ENCODE peak calls at places on chromosomes 16 and 17, in eight cellular contexts. One of them, this sample, is unnamed.

GRCh38 chr16:89373355-89374110 is 116.8 kb downstream of the ANKRD11 start:
- DNase-seq in HCT116: no peak
- DNase-seq in lower leg skin: no peak
- DNase-seq in thoracic aorta: no peak
- DNase-seq in aorta: peak
- DNase-seq in skeletal muscle cell: peak
- DNase-seq in heart left ventricle: peak
- DNase-seq in CD4-positive, alpha-beta memory T cell: no peak
- DNase-seq in this sample: peak

GRCh38 chr17:19448341-19449268 is 37.6 kb downstream of the RNF112 start:
- DNase-seq in HCT116: no peak
- DNase-seq in lower leg skin: no peak
- DNase-seq in thoracic aorta: peak
- DNase-seq in aorta: no peak
- DNase-seq in skeletal muscle cell: peak
- DNase-seq in heart left ventricle: no peak
- DNase-seq in CD4-positive, alpha-beta memory T cell: no peak
- DNase-seq in this sample: peak

GRCh38 chr17:4576729-4577322 is 7.5 kb upstream of the SMTNL2 start:
- DNase-seq in HCT116: no peak
- DNase-seq in lower leg skin: no peak
- DNase-seq in thoracic aorta: no peak
- DNase-seq in aorta: peak
- DNase-seq in skeletal muscle cell: no peak
- DNase-seq in heart left ventricle: no peak
- DNase-seq in CD4-positive, alpha-beta memory T cell: no peak
- DNase-seq in this sample: no peak

GRCh38 chr16:1538804-1539520 is 5.5 kb downstream of the TMEM204 start:
- DNase-seq in HCT116: no peak
- DNase-seq in lower leg skin: no peak
- DNase-seq in thoracic aorta: no peak
- DNase-seq in aorta: peak
- DNase-seq in skeletal muscle cell: no peak
- DNase-seq in heart left ventricle: no peak
- DNase-seq in CD4-positive, alpha-beta memory T cell: no peak
- DNase-seq in this sample: no peak

GRCh38 chr16:12231666-12232065 is 255.1 kb downstream of the SNX29 start:
- DNase-seq in HCT116: no peak
- DNase-seq in lower leg skin: no peak
- DNase-seq in thoracic aorta: no peak
- DNase-seq in aorta: no peak
- DNase-seq in skeletal muscle cell: no peak
- DNase-seq in heart left ventricle: no peak
- DNase-seq in CD4-positive, alpha-beta memory T cell: no peak
- DNase-seq in this sample: peak

GRCh38 chr16:52251495-52251894 is 295.4 kb downstream of the TOX3 start:
- DNase-seq in HCT116: no peak
- DNase-seq in lower leg skin: no peak
- DNase-seq in thoracic aorta: no peak
- DNase-seq in aorta: no peak
- DNase-seq in skeletal muscle cell: no peak
- DNase-seq in heart left ventricle: no peak
- DNase-seq in CD4-positive, alpha-beta memory T cell: no peak
- DNase-seq in this sample: no peak

GRCh38 chr16:66286527-66286926 is 80.0 kb upstream of the CDH5 start:
- DNase-seq in HCT116: no peak
- DNase-seq in lower leg skin: peak
- DNase-seq in thoracic aorta: no peak
- DNase-seq in aorta: no peak
- DNase-seq in skeletal muscle cell: no peak
- DNase-seq in heart left ventricle: no peak
- DNase-seq in CD4-positive, alpha-beta memory T cell: no peak
- DNase-seq in this sample: no peak

GRCh38 chr17:4549781-4550533 is 5.2 kb downstream of the MYBBP1A start:
- DNase-seq in HCT116: no peak
- DNase-seq in lower leg skin: peak
- DNase-seq in thoracic aorta: no peak
- DNase-seq in aorta: no peak
- DNase-seq in skeletal muscle cell: no peak
- DNase-seq in heart left ventricle: no peak
- DNase-seq in CD4-positive, alpha-beta memory T cell: no peak
- DNase-seq in this sample: no peak

GRCh38 chr17:81869221-81870154 is 1.6 kb downstream of the ARHGDIA start:
- DNase-seq in HCT116: no peak
- DNase-seq in lower leg skin: no peak
- DNase-seq in thoracic aorta: no peak
- DNase-seq in aorta: peak
- DNase-seq in skeletal muscle cell: no peak
- DNase-seq in heart left ventricle: no peak
- DNase-seq in CD4-positive, alpha-beta memory T cell: no peak
- DNase-seq in this sample: no peak

GRCh38 chr16:70157477-70158260 is 15.9 kb upstream of the CLEC18C start:
- DNase-seq in HCT116: no peak
- DNase-seq in lower leg skin: no peak
- DNase-seq in thoracic aorta: no peak
- DNase-seq in aorta: peak
- DNase-seq in skeletal muscle cell: no peak
- DNase-seq in heart left ventricle: no peak
- DNase-seq in CD4-positive, alpha-beta memory T cell: no peak
- DNase-seq in this sample: no peak

GRCh38 chr16:69307091-69307490 is 4.1 kb upstream of the VPS4A start:
- DNase-seq in HCT116: no peak
- DNase-seq in lower leg skin: no peak
- DNase-seq in thoracic aorta: no peak
- DNase-seq in aorta: no peak
- DNase-seq in skeletal muscle cell: no peak
- DNase-seq in heart left ventricle: no peak
- DNase-seq in CD4-positive, alpha-beta memory T cell: no peak
- DNase-seq in this sample: no peak

GRCh38 chr16:503150-504071 is 24.1 kb upstream of the CAPN15 start:
- DNase-seq in HCT116: no peak
- DNase-seq in lower leg skin: no peak
- DNase-seq in thoracic aorta: no peak
- DNase-seq in aorta: no peak
- DNase-seq in skeletal muscle cell: no peak
- DNase-seq in heart left ventricle: no peak
- DNase-seq in CD4-positive, alpha-beta memory T cell: no peak
- DNase-seq in this sample: no peak

GRCh38 chr17:75601057-75601987 is 13.7 kb downstream of the MYO15B start:
- DNase-seq in HCT116: peak
- DNase-seq in lower leg skin: no peak
- DNase-seq in thoracic aorta: no peak
- DNase-seq in aorta: no peak
- DNase-seq in skeletal muscle cell: no peak
- DNase-seq in heart left ventricle: peak
- DNase-seq in CD4-positive, alpha-beta memory T cell: peak
- DNase-seq in this sample: no peak

GRCh38 chr17:41308251-41308917 is 725 bp downstream of the KRTAP16-1 start:
- DNase-seq in HCT116: no peak
- DNase-seq in lower leg skin: no peak
- DNase-seq in thoracic aorta: no peak
- DNase-seq in aorta: peak
- DNase-seq in skeletal muscle cell: no peak
- DNase-seq in heart left ventricle: peak
- DNase-seq in CD4-positive, alpha-beta memory T cell: peak
- DNase-seq in this sample: no peak

GRCh38 chr17:41304091-41304490 is 1.4 kb upstream of the KRTAP29-1 start:
- DNase-seq in HCT116: no peak
- DNase-seq in lower leg skin: no peak
- DNase-seq in thoracic aorta: no peak
- DNase-seq in aorta: no peak
- DNase-seq in skeletal muscle cell: no peak
- DNase-seq in heart left ventricle: no peak
- DNase-seq in CD4-positive, alpha-beta memory T cell: no peak
- DNase-seq in this sample: no peak

GRCh38 chr17:41311111-41311510 is 2.0 kb upstream of the KRTAP16-1 start:
- DNase-seq in HCT116: no peak
- DNase-seq in lower leg skin: peak
- DNase-seq in thoracic aorta: no peak
- DNase-seq in aorta: no peak
- DNase-seq in skeletal muscle cell: no peak
- DNase-seq in heart left ventricle: no peak
- DNase-seq in CD4-positive, alpha-beta memory T cell: no peak
- DNase-seq in this sample: no peak

GRCh38 chr17:41308918-41309359 is at the start of gene KRTAP16-1:
- DNase-seq in HCT116: no peak
- DNase-seq in lower leg skin: peak
- DNase-seq in thoracic aorta: no peak
- DNase-seq in aorta: peak
- DNase-seq in skeletal muscle cell: no peak
- DNase-seq in heart left ventricle: no peak
- DNase-seq in CD4-positive, alpha-beta memory T cell: no peak
- DNase-seq in this sample: no peak

DNA sequence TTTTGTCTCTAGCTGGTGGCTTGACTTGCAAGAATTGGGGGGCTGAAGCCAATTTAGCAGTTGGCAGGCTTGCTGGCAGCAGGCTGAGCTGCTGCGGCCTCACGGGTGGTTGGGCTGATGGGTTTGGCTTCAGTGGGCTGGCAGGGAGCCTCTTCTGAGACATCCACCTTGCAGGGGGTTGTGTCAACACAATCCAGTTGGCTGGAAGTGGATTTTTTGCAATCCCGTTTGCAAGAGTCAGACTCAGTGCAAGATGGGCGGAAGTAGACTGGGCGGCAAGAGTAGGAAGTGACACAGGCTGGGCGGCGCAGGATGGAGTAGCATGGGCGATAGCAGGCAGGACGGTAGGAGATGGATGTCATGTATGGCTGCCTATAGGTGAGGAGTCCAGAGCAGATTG is 1.5 kb downstream of the KRTAP16-1 start:
- DNase-seq in HCT116: no peak
- DNase-seq in lower leg skin: no peak
- DNase-seq in thoracic aorta: no peak
- DNase-seq in aorta: peak
- DNase-seq in skeletal muscle cell: no peak
- DNase-seq in heart left ventricle: no peak
- DNase-seq in CD4-positive, alpha-beta memory T cell: no peak
- DNase-seq in this sample: peak
- H3K4me3 ChIP-seq in HCT116: no peak
- H3K4me3 ChIP-seq in lower leg skin: no peak
- H3K4me3 ChIP-seq in thoracic aorta: no peak
- H3K4me3 ChIP-seq in aorta: no peak
- H3K4me3 ChIP-seq in skeletal muscle cell: no peak
- H3K4me3 ChIP-seq in heart left ventricle: no peak
- H3K4me3 ChIP-seq in CD4-positive, alpha-beta memory T cell: no peak
- H3K4me3 ChIP-seq in this sample: no peak

GRCh38 chr16:30785126-30786106 is 1.6 kb downstream of the ZNF629 start:
- DNase-seq in HCT116: no peak
- DNase-seq in lower leg skin: no peak
- DNase-seq in thoracic aorta: no peak
- DNase-seq in aorta: no peak
- DNase-seq in skeletal muscle cell: no peak
- DNase-seq in heart left ventricle: no peak
- DNase-seq in CD4-positive, alpha-beta memory T cell: no peak
- DNase-seq in this sample: no peak
- H3K4me3 ChIP-seq in HCT116: peak
- H3K4me3 ChIP-seq in lower leg skin: no peak
- H3K4me3 ChIP-seq in thoracic aorta: peak
- H3K4me3 ChIP-seq in aorta: no peak
- H3K4me3 ChIP-seq in skeletal muscle cell: peak
- H3K4me3 ChIP-seq in heart left ventricle: peak
- H3K4me3 ChIP-seq in CD4-positive, alpha-beta memory T cell: no peak
- H3K4me3 ChIP-seq in this sample: peak

GRCh38 chr17:47693667-47694017 is 319 bp upstream of the TBKBP1 start:
- DNase-seq in HCT116: no peak
- DNase-seq in lower leg skin: peak
- DNase-seq in thoracic aorta: no peak
- DNase-seq in aorta: no peak
- DNase-seq in skeletal muscle cell: no peak
- DNase-seq in heart left ventricle: no peak
- DNase-seq in CD4-positive, alpha-beta memory T cell: no peak
- DNase-seq in this sample: no peak

GRCh38 chr17:47695664-47696376 is 1.9 kb downstream of the TBKBP1 start:
- DNase-seq in HCT116: no peak
- DNase-seq in lower leg skin: peak
- DNase-seq in thoracic aorta: no peak
- DNase-seq in aorta: peak
- DNase-seq in skeletal muscle cell: no peak
- DNase-seq in heart left ventricle: no peak
- DNase-seq in CD4-positive, alpha-beta memory T cell: no peak
- DNase-seq in this sample: no peak

GRCh38 chr17:47696717-47697642 is 3.0 kb downstream of the TBKBP1 start:
- DNase-seq in HCT116: no peak
- DNase-seq in lower leg skin: peak
- DNase-seq in thoracic aorta: no peak
- DNase-seq in aorta: peak
- DNase-seq in skeletal muscle cell: no peak
- DNase-seq in heart left ventricle: no peak
- DNase-seq in CD4-positive, alpha-beta memory T cell: no peak
- DNase-seq in this sample: no peak

GRCh38 chr17:47694018-47694817 is at the start of gene TBKBP1:
- DNase-seq in HCT116: no peak
- DNase-seq in lower leg skin: no peak
- DNase-seq in thoracic aorta: no peak
- DNase-seq in aorta: peak
- DNase-seq in skeletal muscle cell: peak
- DNase-seq in heart left ventricle: peak
- DNase-seq in CD4-positive, alpha-beta memory T cell: peak
- DNase-seq in this sample: no peak

DNA sequence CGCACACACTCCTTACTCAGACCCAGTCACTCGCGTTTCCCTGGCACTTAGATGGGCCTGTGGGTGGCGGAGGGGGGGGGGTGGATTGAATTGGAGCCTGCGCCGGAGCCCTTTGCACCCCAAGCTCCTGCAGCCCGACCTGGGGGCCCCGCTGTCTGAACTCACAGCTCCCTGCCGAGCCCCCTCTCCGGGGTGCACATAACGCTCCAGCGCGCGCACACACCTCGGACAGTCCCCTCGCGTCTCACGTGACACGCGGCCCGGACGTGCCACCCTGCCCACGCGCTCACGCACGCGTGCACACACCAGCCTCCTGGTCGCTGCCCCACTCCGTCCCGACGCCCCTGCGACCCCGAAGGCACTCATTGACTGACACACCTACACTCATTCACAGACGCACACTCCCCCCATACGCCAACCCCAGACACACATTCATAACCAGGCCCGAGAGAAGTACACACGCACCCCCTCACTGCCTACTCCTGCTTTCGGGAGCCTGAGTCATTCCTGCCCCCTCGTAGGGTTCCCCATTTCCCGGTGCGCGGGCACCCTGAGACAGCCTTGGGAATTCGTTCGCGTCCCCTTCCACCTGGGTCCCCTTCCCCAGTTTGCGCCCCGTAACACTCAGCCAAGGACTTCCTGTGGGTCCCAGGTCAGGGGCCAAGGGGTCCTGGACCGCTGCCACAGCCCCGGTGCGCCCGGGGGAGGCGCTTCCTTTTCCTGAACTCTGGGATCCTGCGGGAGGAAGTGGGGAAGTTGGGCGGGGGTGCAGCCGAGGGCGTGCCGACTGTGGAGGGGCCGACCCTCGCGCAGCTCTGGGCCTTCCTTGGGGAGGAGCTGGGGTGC is 1.1 kb downstream of the TBKBP1 start:
- DNase-seq in HCT116: no peak
- DNase-seq in lower leg skin: peak
- DNase-seq in thoracic aorta: peak
- DNase-seq in aorta: no peak
- DNase-seq in skeletal muscle cell: no peak
- DNase-seq in heart left ventricle: peak
- DNase-seq in CD4-positive, alpha-beta memory T cell: no peak
- DNase-seq in this sample: no peak
- H3K4me3 ChIP-seq in HCT116: peak
- H3K4me3 ChIP-seq in lower leg skin: peak
- H3K4me3 ChIP-seq in thoracic aorta: peak
- H3K4me3 ChIP-seq in aorta: peak
- H3K4me3 ChIP-seq in skeletal muscle cell: peak
- H3K4me3 ChIP-seq in heart left ventricle: peak
- H3K4me3 ChIP-seq in CD4-positive, alpha-beta memory T cell: peak
- H3K4me3 ChIP-seq in this sample: peak

GRCh38 chr17:27207073-27207511 is 86.8 kb upstream of the WSB1 start:
- DNase-seq in HCT116: peak
- DNase-seq in lower leg skin: no peak
- DNase-seq in thoracic aorta: no peak
- DNase-seq in aorta: no peak
- DNase-seq in skeletal muscle cell: peak
- DNase-seq in heart left ventricle: no peak
- DNase-seq in CD4-positive, alpha-beta memory T cell: no peak
- DNase-seq in this sample: peak
- H3K4me3 ChIP-seq in HCT116: no peak
- H3K4me3 ChIP-seq in lower leg skin: no peak
- H3K4me3 ChIP-seq in thoracic aorta: no peak
- H3K4me3 ChIP-seq in aorta: no peak
- H3K4me3 ChIP-seq in skeletal muscle cell: no peak
- H3K4me3 ChIP-seq in heart left ventricle: no peak
- H3K4me3 ChIP-seq in CD4-positive, alpha-beta memory T cell: no peak
- H3K4me3 ChIP-seq in this sample: no peak

This sample was measured in AG09309.